ENCODE peak calls at places on chromosomes 3 and 15, in four cellular contexts. J is A549, Z is right lobe of liver, B is adrenal gland. W is an unnamed sample.

GRCh38 chr3:10919636-10920035 is 72.9 kb upstream of the SLC6A1 start:
- DNase-seq in B (no peak), J (no peak), Z (no peak), W (no peak)

GRCh38 chr15:22888120-22888859 is 49.8 kb downstream of the NIPA2 start:
- DNase-seq in J (peak), Z (no peak), B (peak), W (no peak)

GRCh38 chr3:16329792-16330061 is 64.7 kb downstream of the OXNAD1 start:
- DNase-seq in J (no peak), Z (no peak), B (no peak), W (no peak)

GRCh38 chr3:177452487-177452886 is 255.2 kb upstream of the TBL1XR1 start:
- DNase-seq in J (peak), Z (no peak), B (peak), W (no peak)

GRCh38 chr15:35956066-35956465 is 410.1 kb upstream of the DPH6 start:
- DNase-seq in J (no peak), Z (no peak), B (no peak), W (no peak)

GRCh38 chr15:37995461-37996347 is 61.3 kb downstream of the TMCO5A start:
- DNase-seq in J (peak), B (no peak), Z (no peak), W (no peak)

GRCh38 chr15:87267798-87268197 is 988.7 kb downstream of the NTRK3 start:
- DNase-seq in Z (no peak), J (no peak), B (peak), W (no peak)

GRCh38 chr3:125401402-125401801 is 26.3 kb upstream of the ZNF148 start:
- DNase-seq in J (no peak), Z (no peak), B (no peak), W (no peak)

GRCh38 chr3:8516783-8517182 is 15.2 kb downstream of the LMCD1 start:
- DNase-seq in B (no peak), J (no peak), Z (no peak), W (no peak)

GRCh38 chr15:85073556-85074194 is 92.0 kb downstream of the PDE8A start:
- DNase-seq in J (peak), B (no peak), Z (no peak), W (no peak)

GRCh38 chr3:16961621-16962205 is 77.0 kb downstream of the PLCL2 start:
- DNase-seq in Z (no peak), B (no peak), J (peak), W (no peak)

GRCh38 chr3:61956236-61956635 is 394.9 kb downstream of the PTPRG start:
- DNase-seq in Z (no peak), B (no peak), J (no peak), W (no peak)

GRCh38 chr3:74897006-74897405 is 282.5 kb upstream of the CNTN3 start:
- DNase-seq in J (peak), B (no peak), Z (no peak), W (no peak)

GRCh38 chr15:25183581-25184330 is 229.0 kb downstream of the SNRPN start:
- DNase-seq in Z (peak), J (no peak), B (no peak), W (peak)

GRCh38 chr3:37641556-37641955 is 220.1 kb upstream of the CTDSPL start:
- DNase-seq in Z (no peak), B (no peak), J (no peak), W (no peak)

GRCh38 chr3:110932515-110933095 is 139.0 kb upstream of the NECTIN3 start:
- DNase-seq in J (peak), B (no peak), Z (no peak), W (no peak)

GRCh38 chr15:74156678-74157411 is 16.7 kb upstream of the ISLR start:
- DNase-seq in B (peak), Z (no peak), J (no peak), W (no peak)

GRCh38 chr3:122322095-122323075 is 2.7 kb upstream of the CSTA start:
- DNase-seq in B (no peak), Z (no peak), J (no peak), W (no peak)

GRCh38 chr3:25782938-25783660 is at the start of gene NGLY1:
- DNase-seq in B (peak), Z (peak), J (peak), W (peak)
- TF ChIP-seq CTCF in B (no peak), Z (peak), J (no peak), W (no peak)

GRCh38 chr3:40805456-40805855 is 280.7 kb downstream of the ZNF621 start:
- DNase-seq in J (no peak), Z (no peak), B (no peak), W (no peak)

GRCh38 chr3:40800343-40800742 is 275.6 kb downstream of the ZNF621 start:
- DNase-seq in J (peak), Z (no peak), B (peak), W (no peak)

GRCh38 chr3:40803311-40803710 is 278.6 kb downstream of the ZNF621 start:
- DNase-seq in B (no peak), Z (no peak), J (no peak), W (no peak)

GRCh38 chr3:40801276-40801675 is 276.5 kb downstream of the ZNF621 start:
- DNase-seq in Z (no peak), B (no peak), J (no peak), W (no peak)
- H3K27ac ChIP-seq in Z (no peak), B (no peak), J (no peak), W (no peak)

DNA sequence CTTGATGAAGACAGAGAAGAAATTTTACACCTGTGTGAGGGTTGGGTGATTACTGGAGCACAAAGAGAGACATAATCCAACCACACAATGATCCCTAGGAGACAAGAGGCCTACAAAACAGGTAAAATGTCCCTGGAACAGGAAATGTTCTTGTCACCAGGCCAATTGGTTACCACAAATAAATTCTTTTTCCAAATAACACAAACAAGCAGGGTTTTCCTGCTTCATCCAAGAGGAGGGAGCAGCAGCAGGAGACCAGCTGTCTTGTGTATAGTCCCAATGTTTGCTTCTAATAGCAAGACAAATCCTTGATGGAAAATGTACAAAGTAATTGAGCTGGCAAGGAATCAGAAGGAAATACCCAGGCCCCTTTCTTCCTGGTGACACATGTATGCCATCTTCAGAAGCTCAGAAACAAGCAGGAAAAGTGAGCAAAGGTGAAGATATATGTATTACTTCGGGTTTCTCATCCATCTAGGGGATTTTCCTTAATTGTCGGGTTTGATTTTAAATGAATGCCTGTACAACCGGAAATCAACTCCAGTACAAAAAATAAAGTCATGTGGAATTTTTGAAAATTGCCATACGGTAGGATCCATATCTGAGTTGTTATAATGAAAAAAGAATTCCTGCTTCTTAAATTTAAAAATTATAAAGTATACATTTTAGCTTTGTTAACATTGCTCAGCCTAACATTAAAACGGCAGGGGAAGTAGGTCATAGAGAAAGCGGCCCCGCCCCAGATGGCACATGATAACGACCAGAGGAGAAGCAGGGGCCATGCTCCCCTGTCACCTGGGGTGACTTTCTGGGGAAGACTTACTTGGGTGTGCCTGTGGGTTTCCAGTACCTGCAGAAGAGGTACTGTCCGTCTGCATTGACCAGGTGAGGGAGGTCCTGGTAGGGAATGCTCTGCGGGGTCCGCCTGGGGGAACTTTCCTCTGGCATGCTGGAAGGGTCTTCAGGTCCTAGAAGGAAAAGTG is 1.2 kb downstream of the MGLL start:
- DNase-seq in J (no peak), Z (peak), B (no peak), W (peak)
- TF ChIP-seq POLR2A in J (no peak), Z (peak), B (no peak), W (no peak)

DNA sequence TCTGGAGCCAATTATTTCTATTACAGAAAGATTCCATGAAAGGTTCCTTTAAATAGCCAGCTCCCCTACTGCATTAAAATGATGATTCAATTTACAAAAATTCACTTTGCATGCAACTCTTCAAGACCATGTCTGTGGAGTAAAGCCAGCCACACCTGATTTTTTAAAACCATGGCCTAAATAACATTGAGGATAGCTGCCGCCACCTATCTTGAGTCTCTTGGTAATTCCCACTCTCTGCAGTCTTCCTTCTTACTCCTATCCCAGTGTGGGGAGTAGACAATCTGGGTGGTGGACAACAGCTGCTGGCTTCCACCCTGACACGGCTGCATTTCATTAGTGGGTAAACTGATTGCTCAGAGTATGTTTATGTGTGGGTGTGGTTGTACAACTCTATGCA is 10.7 kb downstream of the LRTM1 start:
- DNase-seq in Z (no peak), J (no peak), B (no peak), W (no peak)
- TF ChIP-seq CTCF in Z (no peak), J (no peak), B (no peak), W (no peak)

GRCh38 chr3:71582612-71583568 is 638 bp downstream of the FOXP1 start:
- DNase-seq in Z (peak), J (peak), B (peak), W (peak)
- H3K27ac ChIP-seq in Z (peak), J (peak), B (peak), W (peak)

GRCh38 chr3:31247850-31248618 is 284.7 kb upstream of the STT3B start:
- DNase-seq in Z (no peak), B (no peak), J (no peak), W (no peak)
- TF ChIP-seq POLR2A in Z (no peak), B (no peak), J (no peak), W (no peak)

GRCh38 chr15:78004919-78005634 is 72.4 kb downstream of the TBC1D2B start:
- DNase-seq in Z (peak), B (peak), J (peak), W (peak)
- TF ChIP-seq CTCF in Z (peak), B (peak), J (no peak), W (peak)

GRCh38 chr3:69094467-69095205 is 9.9 kb downstream of the ARL6IP5 start:
- DNase-seq in B (no peak), J (no peak), Z (no peak), W (no peak)
- H3K27ac ChIP-seq in B (peak), J (no peak), Z (peak), W (peak)

W was measured in heart left ventricle.